ENCODE peak calls at places on chromosomes 12 and 14, in five cellular contexts. C is HCT116, X is suprapubic skin, I is K562, P is endothelial cell of umbilical vein. H is an unnamed sample.

GRCh38 chr12:22121224-22121623 is 75.2 kb downstream of the CMAS start:
- DNase-seq in X (no peak), I (no peak), P (no peak), C (peak), H (no peak)

GRCh38 chr12:131986847-131987398 is 37.2 kb downstream of the EP400 start:
- DNase-seq in X (peak), P (no peak), C (no peak), I (peak), H (no peak)

GRCh38 chr12:3777206-3777809 is 24.4 kb upstream of the CRACR2A start:
- DNase-seq in P (peak), I (peak), C (peak), X (no peak), H (no peak)

GRCh38 chr12:1937481-1938224 is 19.2 kb upstream of the CACNA2D4 start:
- DNase-seq in X (no peak), P (no peak), C (no peak), I (no peak), H (peak)

GRCh38 chr14:86961106-86961716 is 1031.8 kb downstream of the GALC start:
- DNase-seq in I (peak), C (no peak), P (no peak), X (no peak), H (no peak)

GRCh38 chr14:92549853-92550244 is 36.3 kb downstream of the RIN3 start:
- DNase-seq in I (no peak), C (no peak), P (no peak), X (no peak), H (no peak)

GRCh38 chr14:99603471-99603933 is 505 bp downstream of the CCDC85C start:
- DNase-seq in X (no peak), I (no peak), C (no peak), P (peak), H (no peak)

GRCh38 chr14:77878783-77879182 is 78.9 kb downstream of the ADCK1 start:
- DNase-seq in P (no peak), X (no peak), I (no peak), C (no peak), H (no peak)

GRCh38 chr12:24661657-24662096 is 287.2 kb downstream of the BCAT1 start:
- DNase-seq in P (no peak), I (no peak), X (no peak), C (no peak), H (peak)

GRCh38 chr14:53285806-53286205 is 132.7 kb upstream of the DDHD1 start:
- DNase-seq in C (no peak), I (no peak), X (no peak), P (no peak), H (no peak)

GRCh38 chr14:57299511-57299910 is 30.7 kb downstream of the AP5M1 start:
- DNase-seq in C (no peak), X (no peak), I (no peak), P (no peak), H (no peak)

GRCh38 chr12:111361717-111362576 is 6.9 kb downstream of the PHETA1 start:
- DNase-seq in I (no peak), P (no peak), C (no peak), X (no peak), H (peak)

GRCh38 chr14:77041837-77042557 is 13.5 kb upstream of the IRF2BPL start:
- DNase-seq in X (no peak), I (no peak), P (peak), C (no peak), H (peak)

GRCh38 chr12:68638721-68639395 is 28.2 kb downstream of the RAP1B start:
- DNase-seq in X (no peak), C (no peak), P (no peak), I (no peak), H (no peak)

GRCh38 chr12:13028825-13029570 is 15.2 kb upstream of the FAM234B start:
- DNase-seq in I (peak), P (no peak), X (no peak), C (no peak), H (no peak)

GRCh38 chr12:55730447-55730820 is 1.6 kb upstream of the CD63 start:
- DNase-seq in I (no peak), P (no peak), X (no peak), C (no peak), H (no peak)

GRCh38 chr12:55729592-55730446 is 1.0 kb upstream of the CD63 start:
- DNase-seq in P (peak), I (peak), X (peak), C (peak), H (peak)

GRCh38 chr12:55728185-55728931 is 451 bp downstream of the CD63 start:
- DNase-seq in P (peak), X (peak), C (no peak), I (peak), H (peak)

GRCh38 chr12:55727643-55728184 is 1.1 kb downstream of the CD63 start:
- DNase-seq in C (no peak), X (no peak), I (peak), P (peak), H (peak)

DNA sequence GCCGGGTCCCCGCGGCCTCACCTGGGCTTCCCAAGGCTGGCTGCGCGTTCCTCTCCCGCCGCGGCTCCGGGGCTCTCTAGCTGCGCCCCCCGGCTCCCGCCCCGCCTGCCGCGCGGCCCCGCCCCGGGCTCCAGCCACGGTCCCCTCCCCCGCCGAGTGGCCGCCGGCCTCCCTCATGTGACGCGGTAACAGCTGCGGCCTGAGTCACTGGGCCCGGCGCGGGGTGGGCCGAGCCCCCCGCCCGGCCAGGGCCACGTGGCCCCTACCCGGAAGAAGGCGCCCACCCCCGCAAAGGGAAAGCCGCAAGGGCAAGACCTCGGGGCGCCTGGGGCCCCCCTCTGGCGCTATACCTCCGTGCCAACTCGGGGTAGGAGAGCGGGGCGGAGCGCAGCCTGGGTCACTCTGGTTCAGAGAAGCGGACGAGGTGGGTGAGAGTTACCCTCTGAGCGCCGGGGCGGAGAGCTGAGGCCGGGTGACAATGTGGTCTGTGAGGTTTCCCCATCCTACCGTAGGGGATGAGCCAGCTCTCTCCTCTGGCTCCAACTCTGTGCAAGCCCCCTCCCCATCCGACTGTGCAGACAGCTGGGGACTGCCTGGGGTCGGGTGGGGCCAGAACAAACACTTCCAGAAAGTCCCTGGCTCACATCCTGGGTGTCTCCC is at the start of gene CD63:
- DNase-seq in C (no peak), X (peak), P (peak), I (peak), H (peak)
- H3K27ac ChIP-seq in C (peak), X (peak), P (peak), I (peak), H (peak)

DNA sequence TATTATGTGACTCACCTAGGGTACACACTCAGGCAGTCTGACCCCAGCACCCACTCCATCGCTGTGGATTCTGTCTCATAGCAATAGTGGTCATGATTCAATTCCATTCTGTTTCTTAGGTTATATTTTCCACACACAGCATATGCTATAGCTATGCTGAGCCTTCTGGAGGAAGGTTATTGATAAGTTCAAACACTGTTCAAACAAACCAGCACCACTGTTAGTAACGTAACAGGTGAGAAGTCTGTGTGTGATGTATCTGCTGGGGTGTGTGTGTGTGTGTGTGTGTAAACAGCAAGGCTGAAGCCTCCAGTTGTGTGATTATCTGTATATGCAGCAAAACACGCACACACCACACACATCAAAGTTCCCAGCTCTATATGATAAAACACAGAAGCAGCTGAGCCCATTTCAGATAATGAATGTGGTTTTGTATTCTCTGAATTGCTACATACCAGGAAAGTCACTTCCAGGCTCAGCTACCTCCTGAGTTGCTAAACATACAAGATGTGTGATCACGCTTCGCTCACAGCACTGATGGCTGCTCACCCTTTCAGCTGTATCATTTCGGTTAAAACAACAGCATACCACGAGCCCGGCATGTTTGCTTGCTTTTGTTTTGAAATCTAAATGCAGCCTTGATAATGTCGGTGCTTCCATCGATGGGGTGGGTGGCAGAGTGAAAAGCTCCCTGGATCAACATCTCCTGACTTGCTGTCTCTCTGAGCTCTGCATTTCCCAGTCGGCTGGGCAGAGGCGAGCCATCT is 6.8 kb upstream of the SYNE3 start:
- DNase-seq in X (peak), C (no peak), P (no peak), I (peak), H (no peak)
- TF ChIP-seq POLR2A in X (no peak), C (no peak), P (no peak), I (peak), H (no peak)

GRCh38 chr12:41496009-41496408 is 307.9 kb downstream of the PDZRN4 start:
- DNase-seq in I (no peak), P (no peak), X (no peak), C (no peak), H (no peak)
- TF ChIP-seq POLR2AphosphoS5 in I (no peak), P (no peak), X (no peak), C (no peak), H (no peak)

GRCh38 chr12:74119811-74120362 is 417.7 kb upstream of the ATXN7L3B start:
- DNase-seq in P (no peak), C (no peak), X (no peak), I (no peak), H (no peak)
- H3K27ac ChIP-seq in P (no peak), C (no peak), X (no peak), I (no peak), H (no peak)

GRCh38 chr12:31363416-31363809 is 37.5 kb upstream of the SINHCAF start:
- DNase-seq in P (no peak), I (no peak), X (no peak), C (no peak), H (no peak)

GRCh38 chr12:31363826-31364225 is 37.9 kb upstream of the SINHCAF start:
- DNase-seq in P (no peak), X (no peak), C (no peak), I (no peak), H (no peak)

GRCh38 chr12:31362115-31362758 is 36.3 kb upstream of the SINHCAF start:
- DNase-seq in C (no peak), P (no peak), X (no peak), I (peak), H (no peak)

GRCh38 chr12:31361730-31362114 is 35.8 kb upstream of the SINHCAF start:
- DNase-seq in X (no peak), C (no peak), I (no peak), P (no peak), H (no peak)

DNA sequence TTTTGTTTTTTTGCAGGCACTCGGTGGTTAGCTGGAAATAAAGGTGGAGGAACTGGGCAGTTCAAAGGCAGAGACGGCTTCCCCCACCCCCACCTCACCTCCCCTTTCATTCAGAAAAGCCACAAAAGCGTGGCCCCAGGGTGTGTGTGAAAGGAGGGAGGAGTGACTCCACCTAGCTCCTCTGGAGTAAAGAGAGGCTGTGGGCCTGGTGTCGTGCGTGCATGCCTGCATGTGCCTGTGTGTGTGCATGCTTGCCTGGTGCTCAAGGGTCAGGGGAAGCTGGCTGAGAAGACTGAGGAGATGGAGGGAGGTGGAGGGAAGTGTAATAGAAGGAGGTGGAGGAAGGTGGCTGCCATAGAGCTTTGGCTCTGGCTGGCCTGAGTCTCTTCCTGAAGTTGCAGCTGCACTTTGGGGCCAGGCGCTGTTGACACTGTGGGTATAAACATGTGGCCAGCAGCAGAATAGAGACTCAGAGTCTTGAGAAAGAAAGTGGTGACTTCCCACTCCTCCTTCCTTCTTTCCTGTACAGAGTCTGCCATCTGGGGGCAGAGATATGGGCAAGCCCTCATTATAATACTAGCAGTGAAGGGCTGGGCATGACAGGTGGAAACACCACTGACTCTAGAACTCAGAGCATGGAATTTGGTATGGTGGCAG is 36.9 kb upstream of the SINHCAF start:
- DNase-seq in P (no peak), X (no peak), I (peak), C (no peak), H (peak)
- TF ChIP-seq POLR2A in P (no peak), X (no peak), I (no peak), C (no peak), H (no peak)

GRCh38 chr12:46364300-46364696 is 8.3 kb downstream of the SLC38A2 start:
- DNase-seq in I (no peak), P (no peak), X (no peak), C (no peak), H (no peak)

GRCh38 chr12:46364777-46365580 is 7.6 kb downstream of the SLC38A2 start:
- DNase-seq in I (no peak), P (peak), X (no peak), C (no peak), H (peak)

GRCh38 chr12:46361667-46362034 is 10.9 kb downstream of the SLC38A2 start:
- DNase-seq in I (no peak), C (no peak), X (no peak), P (no peak), H (no peak)

GRCh38 chr12:46362895-46363581 is 9.5 kb downstream of the SLC38A2 start:
- DNase-seq in C (no peak), I (no peak), P (no peak), X (no peak), H (no peak)

DNA sequence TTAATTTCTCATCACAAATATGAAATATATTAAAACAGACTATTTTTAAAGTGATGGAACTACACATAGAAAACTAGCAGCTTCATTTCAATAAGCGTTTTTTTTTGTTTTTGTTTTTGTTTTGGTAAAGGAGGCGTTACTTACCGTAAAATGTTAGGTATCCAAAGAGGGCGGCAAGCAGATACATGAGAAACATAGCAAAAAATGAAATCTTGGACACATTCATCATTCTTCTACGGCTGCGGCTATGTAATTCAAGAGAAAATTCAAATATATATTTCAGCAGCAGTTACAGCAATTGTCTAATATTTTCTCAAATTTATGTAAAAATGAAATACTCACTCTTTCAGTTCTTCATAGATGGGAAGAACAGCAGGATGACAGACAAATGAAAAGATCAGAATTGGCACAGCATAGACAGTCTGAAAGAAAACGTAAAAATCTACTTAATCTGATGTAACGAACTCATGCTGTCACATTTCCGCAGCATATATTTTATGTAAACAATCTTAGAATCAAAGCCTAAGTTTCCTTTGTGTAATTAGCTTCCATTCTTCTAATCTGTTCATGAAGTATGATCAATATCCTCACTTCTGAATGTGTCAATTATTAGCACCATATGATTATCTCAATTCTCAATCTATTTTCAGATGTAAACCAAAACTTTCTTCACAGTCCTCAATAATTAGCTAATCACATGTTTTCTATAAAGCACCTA is 8.8 kb downstream of the SLC38A2 start:
- DNase-seq in X (no peak), I (no peak), C (no peak), P (no peak), H (no peak)
- TF ChIP-seq POLR2AphosphoS5 in X (no peak), I (peak), C (peak), P (no peak), H (peak)

DNA sequence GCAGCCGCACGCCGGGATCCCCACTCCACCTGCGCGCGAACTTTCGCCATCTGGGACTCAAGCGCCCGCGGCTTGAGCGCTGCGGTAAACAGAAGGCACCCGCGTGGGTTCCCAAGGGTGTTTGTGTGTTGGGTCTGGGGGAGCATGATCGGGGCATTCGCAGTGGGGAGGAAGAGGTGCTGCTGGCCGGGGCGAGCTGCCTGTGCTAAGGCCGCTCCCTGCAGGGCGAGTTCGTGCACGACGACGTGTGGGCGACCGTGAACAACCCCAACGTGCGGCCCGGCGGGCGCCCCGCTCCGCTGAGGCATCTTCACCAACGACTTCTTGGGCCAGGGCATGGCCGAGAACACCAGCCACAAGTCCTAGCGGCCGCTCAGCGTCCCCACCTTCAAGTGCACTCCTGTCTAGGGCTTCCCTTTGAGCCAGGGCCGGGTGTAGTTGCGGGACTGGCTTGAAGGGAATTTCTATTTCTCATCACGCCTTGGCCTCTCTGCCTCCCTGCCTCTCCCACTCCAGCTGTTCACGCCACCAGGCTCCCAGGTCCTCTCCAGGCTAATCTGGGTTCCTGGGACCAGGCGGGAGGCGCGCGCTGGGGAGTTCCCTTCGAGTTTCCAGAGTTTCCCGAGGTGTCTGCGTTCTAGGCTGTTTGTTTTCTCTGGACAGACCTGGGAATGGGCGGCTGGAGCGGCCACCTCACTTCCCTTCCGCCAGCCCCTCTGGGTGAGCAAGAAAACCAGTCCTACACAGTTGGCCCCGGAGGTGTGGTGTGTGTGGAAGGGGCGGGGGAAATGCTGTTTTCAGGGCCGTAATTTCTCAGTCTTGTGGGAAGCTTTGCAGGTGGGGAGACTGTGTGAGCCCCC is 417.8 kb upstream of the TMTC1 start:
- DNase-seq in I (no peak), X (no peak), P (peak), C (no peak), H (peak)
- H3K27ac ChIP-seq in I (no peak), X (no peak), P (no peak), C (no peak), H (peak)

GRCh38 chr12:6938353-6939186 is 5.0 kb upstream of the RNU7-1 start:
- DNase-seq in C (no peak), P (no peak), X (no peak), I (no peak), H (no peak)
- TF ChIP-seq POLR2A in C (no peak), P (no peak), X (no peak), I (no peak), H (no peak)

H was measured in stomach.